ENCODE peak calls at places on chromosomes 7 and 10, in five cellular contexts. I is MV-4-11; L is H9; W is NCI-H82; V is central memory CD8-positive, alpha-beta T cell. R is an unnamed sample.

GRCh38 chr7:55100962-55101327 is 82.1 kb downstream of the EGFR start:
- DNase-seq in I (no peak), L (no peak), W (no peak), V (no peak), R (no peak)

GRCh38 chr7:99638731-99639130 is 22.0 kb downstream of the ZSCAN25 start:
- DNase-seq in I (no peak), L (no peak), W (no peak), V (no peak), R (no peak)

GRCh38 chr7:29457141-29457561 is 106.5 kb upstream of the PRR15 start:
- DNase-seq in I (no peak), L (no peak), W (no peak), V (no peak), R (peak; percentile 68)

GRCh38 chr7:2132243-2132642 is 100.5 kb downstream of the MAD1L1 start:
- DNase-seq in I (no peak), L (no peak), W (no peak), V (no peak), R (no peak)

GRCh38 chr7:159207398-159207797 is 62.7 kb upstream of the VIPR2 start:
- DNase-seq in I (no peak), L (no peak), W (no peak), V (no peak), R (peak; percentile 12)

GRCh38 chr7:159092701-159093121 is 52.0 kb downstream of the VIPR2 start:
- DNase-seq in I (peak; percentile 17), L (peak; percentile 17), W (no peak), V (no peak), R (peak; percentile 38)

GRCh38 chr10:103894454-103894853 is 23.5 kb downstream of the STN1 start:
- DNase-seq in I (no peak), L (no peak), W (peak; percentile 36), V (no peak), R (no peak)

GRCh38 chr10:14413583-14413982 is 82.9 kb upstream of the FRMD4A start:
- DNase-seq in I (peak; percentile 68), L (no peak), W (no peak), V (no peak), R (no peak)

GRCh38 chr10:71542476-71542875 is 145.8 kb downstream of the CDH23 start:
- DNase-seq in I (no peak), L (no peak), W (no peak), V (no peak), R (no peak)

GRCh38 chr7:36781011-36781738 is 56.9 kb upstream of the AOAH start:
- DNase-seq in I (no peak), L (no peak), W (no peak), V (peak; percentile 62), R (no peak)

GRCh38 chr7:35699906-35700305 is 5.0 kb upstream of the HERPUD2 start:
- DNase-seq in I (no peak), L (no peak), W (no peak), V (no peak), R (no peak)

GRCh38 chr10:55146032-55146431 is 345.0 kb upstream of the PCDH15 start:
- DNase-seq in I (peak; percentile 67), L (no peak), W (no peak), V (no peak), R (no peak)

GRCh38 chr7:121301441-121302213 is 27.2 kb upstream of the WNT16 start:
- DNase-seq in I (no peak), L (no peak), W (no peak), V (no peak), R (no peak)

GRCh38 chr10:132532784-132533560 is 4.6 kb upstream of the INPP5A start:
- DNase-seq in I (no peak), L (no peak), W (no peak), V (no peak), R (peak; percentile 27)

GRCh38 chr7:137074386-137075030 is 206.1 kb downstream of the CHRM2 start:
- DNase-seq in I (no peak), L (no peak), W (no peak), V (no peak), R (no peak)

GRCh38 chr7:90178592-90179279 is 24.5 kb downstream of the STEAP1 start:
- DNase-seq in I (peak; percentile 93), L (no peak), W (no peak), V (no peak), R (no peak)

GRCh38 chr7:111092406-111093160 is 1.7 kb downstream of the LRRN3 start:
- DNase-seq in I (no peak), L (no peak), W (no peak), V (no peak), R (no peak)

GRCh38 chr7:66145404-66145843 is 30.8 kb downstream of the CRCP start:
- DNase-seq in I (no peak), L (no peak), W (peak; percentile 69), V (no peak), R (no peak)

GRCh38 chr7:3455826-3456444 is 154.9 kb downstream of the SDK1 start:
- DNase-seq in I (no peak), L (no peak), W (no peak), V (no peak), R (no peak)

GRCh38 chr10:53489331-53489730 is 716.7 kb upstream of the MBL2 start:
- DNase-seq in I (no peak), L (no peak), W (peak; percentile 17), V (no peak), R (no peak)

GRCh38 chr7:3157541-3158287 is 114.0 kb upstream of the CARD11 start:
- DNase-seq in I (no peak), L (no peak), W (no peak), V (no peak), R (no peak)

R was measured in endodermal cell.